ENCODE peak calls at places on chromosomes 2 and 18, in six cellular contexts. One of them, this sample, is unnamed.

GRCh38 chr2:159484537-159484936 is 131.8 kb downstream of the BAZ2B start:
- DNase-seq in iPS-NIHi11: no peak
- DNase-seq in M059J: no peak
- DNase-seq in HTR-8/SVneo: no peak
- DNase-seq in RKO: no peak
- DNase-seq in NAMALWA: no peak
- DNase-seq in this sample: no peak

GRCh38 chr18:54416459-54416858 is 58.8 kb downstream of the C18orf54 start:
- DNase-seq in iPS-NIHi11: no peak
- DNase-seq in M059J: peak; percentile 79
- DNase-seq in HTR-8/SVneo: no peak
- DNase-seq in RKO: no peak
- DNase-seq in NAMALWA: no peak
- DNase-seq in this sample: no peak

GRCh38 chr2:32671885-32672519 is 44.2 kb downstream of the TTC27 start:
- DNase-seq in iPS-NIHi11: no peak
- DNase-seq in M059J: no peak
- DNase-seq in HTR-8/SVneo: no peak
- DNase-seq in RKO: no peak
- DNase-seq in NAMALWA: no peak
- DNase-seq in this sample: no peak

GRCh38 chr18:54150226-54150625 is 74.2 kb downstream of the MBD2 start:
- DNase-seq in iPS-NIHi11: peak; percentile 22
- DNase-seq in M059J: peak; percentile 37
- DNase-seq in HTR-8/SVneo: no peak
- DNase-seq in RKO: no peak
- DNase-seq in NAMALWA: no peak
- DNase-seq in this sample: no peak

GRCh38 chr2:119482481-119483394 is 41.5 kb downstream of the SCTR start:
- DNase-seq in iPS-NIHi11: peak; percentile 11
- DNase-seq in M059J: peak; percentile 14
- DNase-seq in HTR-8/SVneo: no peak
- DNase-seq in RKO: no peak
- DNase-seq in NAMALWA: no peak
- DNase-seq in this sample: peak; percentile 62

GRCh38 chr2:176555781-176556180 is 286.5 kb downstream of the MTX2 start:
- DNase-seq in iPS-NIHi11: no peak
- DNase-seq in M059J: no peak
- DNase-seq in HTR-8/SVneo: no peak
- DNase-seq in RKO: no peak
- DNase-seq in NAMALWA: no peak
- DNase-seq in this sample: no peak

GRCh38 chr18:79747156-79747845 is 50.4 kb upstream of the KCNG2 start:
- DNase-seq in iPS-NIHi11: no peak
- DNase-seq in M059J: no peak
- DNase-seq in HTR-8/SVneo: no peak
- DNase-seq in RKO: no peak
- DNase-seq in NAMALWA: no peak
- DNase-seq in this sample: peak; percentile 50

GRCh38 chr18:68984342-68984741 is 186.5 kb downstream of the CCDC102B start:
- DNase-seq in iPS-NIHi11: no peak
- DNase-seq in M059J: no peak
- DNase-seq in HTR-8/SVneo: no peak
- DNase-seq in RKO: no peak
- DNase-seq in NAMALWA: no peak
- DNase-seq in this sample: no peak

GRCh38 chr2:17578466-17578928 is 38.0 kb downstream of the VSNL1 start:
- DNase-seq in iPS-NIHi11: no peak
- DNase-seq in M059J: no peak
- DNase-seq in HTR-8/SVneo: no peak
- DNase-seq in RKO: no peak
- DNase-seq in NAMALWA: no peak
- DNase-seq in this sample: no peak

GRCh38 chr2:199747427-199747826 is 103.6 kb downstream of the FTCDNL1 start:
- DNase-seq in iPS-NIHi11: no peak
- DNase-seq in M059J: no peak
- DNase-seq in HTR-8/SVneo: no peak
- DNase-seq in RKO: no peak
- DNase-seq in NAMALWA: no peak
- DNase-seq in this sample: no peak

GRCh38 chr2:118855451-118856279 is 8.2 kb upstream of the EN1 start:
- DNase-seq in iPS-NIHi11: peak; percentile 96
- DNase-seq in M059J: peak; percentile 65
- DNase-seq in HTR-8/SVneo: peak; percentile 65
- DNase-seq in RKO: peak; percentile 30
- DNase-seq in NAMALWA: peak; percentile 68
- DNase-seq in this sample: peak; percentile 100

GRCh38 chr18:48195782-48196181 is 213.4 kb downstream of the ZBTB7C start:
- DNase-seq in iPS-NIHi11: no peak
- DNase-seq in M059J: no peak
- DNase-seq in HTR-8/SVneo: no peak
- DNase-seq in RKO: no peak
- DNase-seq in NAMALWA: no peak
- DNase-seq in this sample: no peak

This sample was measured in osteoblast.